ENCODE peak calls at places on chromosomes 5 and 9, in ten cellular contexts. One of them, this sample, is unnamed.

GRCh38 chr5:90144625-90145327 is 264.8 kb downstream of the CETN3 start:
- DNase-seq in heart left ventricle: no peak
- DNase-seq in stomach: no peak
- DNase-seq in uterus: no peak
- DNase-seq in tibial nerve: no peak
- DNase-seq in esophagus squamous epithelium: no peak
- DNase-seq in ovary: no peak
- DNase-seq in spleen: no peak
- DNase-seq in GM12891: no peak
- DNase-seq in suprapubic skin: no peak
- DNase-seq in this sample: no peak

GRCh38 chr9:115615821-115616665 is 498.1 kb upstream of the TNC start:
- DNase-seq in heart left ventricle: no peak
- DNase-seq in stomach: no peak
- DNase-seq in uterus: no peak
- DNase-seq in tibial nerve: no peak
- DNase-seq in esophagus squamous epithelium: no peak
- DNase-seq in ovary: no peak
- DNase-seq in spleen: no peak
- DNase-seq in GM12891: no peak
- DNase-seq in suprapubic skin: no peak
- DNase-seq in this sample: peak

GRCh38 chr5:160938532-160938931 is 86.5 kb upstream of the ATP10B start:
- DNase-seq in heart left ventricle: peak
- DNase-seq in stomach: peak
- DNase-seq in uterus: no peak
- DNase-seq in tibial nerve: no peak
- DNase-seq in esophagus squamous epithelium: no peak
- DNase-seq in ovary: no peak
- DNase-seq in spleen: no peak
- DNase-seq in GM12891: no peak
- DNase-seq in suprapubic skin: no peak
- DNase-seq in this sample: no peak

GRCh38 chr5:135434591-135435466 is 12.3 kb downstream of the DCANP1 start:
- DNase-seq in heart left ventricle: no peak
- DNase-seq in stomach: no peak
- DNase-seq in uterus: no peak
- DNase-seq in tibial nerve: no peak
- DNase-seq in esophagus squamous epithelium: no peak
- DNase-seq in ovary: no peak
- DNase-seq in spleen: no peak
- DNase-seq in GM12891: no peak
- DNase-seq in suprapubic skin: no peak
- DNase-seq in this sample: no peak

GRCh38 chr5:90793183-90793582 is 234.6 kb downstream of the ADGRV1 start:
- DNase-seq in heart left ventricle: no peak
- DNase-seq in stomach: no peak
- DNase-seq in uterus: no peak
- DNase-seq in tibial nerve: no peak
- DNase-seq in esophagus squamous epithelium: no peak
- DNase-seq in ovary: no peak
- DNase-seq in spleen: no peak
- DNase-seq in GM12891: no peak
- DNase-seq in suprapubic skin: no peak
- DNase-seq in this sample: no peak

GRCh38 chr9:111039203-111039907 is 1.1 kb upstream of the LPAR1 start:
- DNase-seq in heart left ventricle: no peak
- DNase-seq in stomach: peak
- DNase-seq in uterus: peak
- DNase-seq in tibial nerve: no peak
- DNase-seq in esophagus squamous epithelium: no peak
- DNase-seq in ovary: no peak
- DNase-seq in spleen: peak
- DNase-seq in GM12891: no peak
- DNase-seq in suprapubic skin: no peak
- DNase-seq in this sample: no peak

GRCh38 chr5:139068494-139069152 is 129.5 kb downstream of the SIL1 start:
- DNase-seq in heart left ventricle: no peak
- DNase-seq in stomach: no peak
- DNase-seq in uterus: no peak
- DNase-seq in tibial nerve: no peak
- DNase-seq in esophagus squamous epithelium: no peak
- DNase-seq in ovary: no peak
- DNase-seq in spleen: no peak
- DNase-seq in GM12891: no peak
- DNase-seq in suprapubic skin: no peak
- DNase-seq in this sample: no peak

GRCh38 chr9:127084071-127085039 is 38.1 kb downstream of the ANGPTL2 start:
- DNase-seq in heart left ventricle: no peak
- DNase-seq in stomach: no peak
- DNase-seq in uterus: no peak
- DNase-seq in tibial nerve: no peak
- DNase-seq in esophagus squamous epithelium: no peak
- DNase-seq in ovary: no peak
- DNase-seq in spleen: no peak
- DNase-seq in GM12891: no peak
- DNase-seq in suprapubic skin: no peak
- DNase-seq in this sample: no peak

GRCh38 chr5:131164931-131165727 is at the start of gene HINT1:
- DNase-seq in heart left ventricle: peak
- DNase-seq in stomach: peak
- DNase-seq in uterus: peak
- DNase-seq in tibial nerve: peak
- DNase-seq in esophagus squamous epithelium: peak
- DNase-seq in ovary: peak
- DNase-seq in spleen: peak
- DNase-seq in GM12891: peak
- DNase-seq in suprapubic skin: peak
- DNase-seq in this sample: peak

GRCh38 chr5:131171276-131171815 is 602 bp downstream of the LYRM7 start:
- DNase-seq in heart left ventricle: no peak
- DNase-seq in stomach: no peak
- DNase-seq in uterus: no peak
- DNase-seq in tibial nerve: no peak
- DNase-seq in esophagus squamous epithelium: no peak
- DNase-seq in ovary: no peak
- DNase-seq in spleen: no peak
- DNase-seq in GM12891: no peak
- DNase-seq in suprapubic skin: no peak
- DNase-seq in this sample: no peak

GRCh38 chr5:131167615-131168014 is 2.6 kb upstream of the HINT1 start:
- DNase-seq in heart left ventricle: no peak
- DNase-seq in stomach: no peak
- DNase-seq in uterus: no peak
- DNase-seq in tibial nerve: no peak
- DNase-seq in esophagus squamous epithelium: no peak
- DNase-seq in ovary: no peak
- DNase-seq in spleen: no peak
- DNase-seq in GM12891: no peak
- DNase-seq in suprapubic skin: no peak
- DNase-seq in this sample: no peak

GRCh38 chr5:131169810-131170539 is 769 bp upstream of the LYRM7 start:
- DNase-seq in heart left ventricle: no peak
- DNase-seq in stomach: no peak
- DNase-seq in uterus: no peak
- DNase-seq in tibial nerve: no peak
- DNase-seq in esophagus squamous epithelium: no peak
- DNase-seq in ovary: no peak
- DNase-seq in spleen: no peak
- DNase-seq in GM12891: no peak
- DNase-seq in suprapubic skin: no peak
- DNase-seq in this sample: no peak

DNA sequence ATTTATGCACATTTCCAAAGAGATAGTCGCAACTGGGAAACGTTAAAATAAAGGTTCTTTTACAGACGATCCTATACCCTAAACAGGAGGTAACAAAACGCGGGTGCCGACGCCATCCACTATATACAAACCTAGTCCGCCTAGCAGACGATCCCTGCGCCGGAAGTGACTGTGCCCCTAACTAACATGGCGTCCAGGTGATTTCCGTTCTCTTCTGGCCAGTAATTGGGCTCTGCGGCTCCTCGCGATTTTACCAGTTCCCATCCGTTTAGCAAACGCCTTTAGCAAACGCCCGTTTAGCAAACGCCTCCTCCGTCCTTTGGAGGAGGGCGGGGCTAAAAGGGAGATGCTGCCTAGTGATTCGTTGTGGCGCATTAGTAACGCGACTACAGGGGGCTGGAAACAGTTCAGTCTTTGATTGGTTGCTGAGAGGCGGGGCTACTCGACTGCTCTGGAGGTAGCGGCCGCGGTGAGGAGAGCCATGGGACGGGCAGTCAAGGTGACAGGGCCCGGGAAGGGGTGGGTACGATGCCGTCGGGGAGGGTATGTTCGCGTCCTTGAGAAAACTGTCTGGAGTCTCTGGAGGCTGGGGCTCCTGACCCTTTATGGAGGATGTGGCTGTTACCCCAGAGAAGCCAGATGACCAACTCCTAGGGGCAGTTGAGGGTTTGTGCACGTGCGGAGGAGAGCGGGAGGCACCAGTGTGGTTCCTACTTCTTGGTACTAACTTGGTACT is at the start of gene LYRM7:
- DNase-seq in heart left ventricle: peak
- DNase-seq in stomach: peak
- DNase-seq in uterus: peak
- DNase-seq in tibial nerve: peak
- DNase-seq in esophagus squamous epithelium: peak
- DNase-seq in ovary: peak
- DNase-seq in spleen: peak
- DNase-seq in GM12891: peak
- DNase-seq in suprapubic skin: peak
- DNase-seq in this sample: peak
- TF ChIP-seq POLR2A in heart left ventricle: peak
- TF ChIP-seq POLR2A in stomach: no peak
- TF ChIP-seq POLR2A in uterus: peak
- TF ChIP-seq POLR2A in tibial nerve: peak
- TF ChIP-seq POLR2A in esophagus squamous epithelium: peak
- TF ChIP-seq POLR2A in ovary: peak
- TF ChIP-seq POLR2A in spleen: peak
- TF ChIP-seq POLR2A in GM12891: peak
- TF ChIP-seq POLR2A in suprapubic skin: peak
- TF ChIP-seq POLR2A in this sample: peak

DNA sequence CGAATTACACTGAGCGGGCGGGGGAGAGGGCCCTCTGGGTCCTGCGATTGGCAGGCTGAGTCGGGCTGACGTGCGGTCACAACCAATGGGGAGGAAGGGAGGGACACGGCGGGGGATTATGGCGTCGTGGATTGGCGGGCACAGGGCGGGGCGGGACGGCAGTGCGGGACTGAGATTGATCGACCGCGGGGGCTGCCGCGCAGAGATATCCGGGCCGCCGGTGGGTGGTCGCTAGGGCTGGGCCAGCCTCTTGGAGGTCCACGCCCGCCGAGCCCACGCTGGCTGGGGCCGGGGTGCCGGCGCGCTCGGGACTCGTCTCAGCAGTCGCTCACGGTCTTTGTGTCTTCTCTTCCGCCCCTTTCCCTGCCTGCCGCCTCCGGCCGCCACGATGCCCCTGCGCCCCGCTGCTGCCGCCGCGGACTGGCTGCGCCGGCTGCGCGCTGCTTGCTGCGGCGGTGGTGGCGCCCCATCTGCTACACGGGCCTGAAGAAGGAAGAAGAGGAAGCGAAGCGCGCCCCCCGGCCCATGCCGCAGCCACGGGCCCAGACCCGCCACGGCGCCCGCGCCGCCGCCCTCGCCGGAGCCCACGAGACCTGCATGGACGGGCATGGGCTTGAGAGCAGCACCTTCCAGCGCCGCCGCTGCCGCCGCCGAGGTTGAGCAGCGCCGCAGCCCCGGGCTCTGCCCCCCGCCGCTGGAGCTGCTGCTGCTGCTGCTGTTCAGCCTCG is at the start of gene RGMB:
- DNase-seq in heart left ventricle: peak
- DNase-seq in stomach: peak
- DNase-seq in uterus: peak
- DNase-seq in tibial nerve: peak
- DNase-seq in esophagus squamous epithelium: peak
- DNase-seq in ovary: peak
- DNase-seq in spleen: peak
- DNase-seq in GM12891: peak
- DNase-seq in suprapubic skin: peak
- DNase-seq in this sample: peak
- TF ChIP-seq POLR2A in heart left ventricle: peak
- TF ChIP-seq POLR2A in stomach: no peak
- TF ChIP-seq POLR2A in uterus: peak
- TF ChIP-seq POLR2A in tibial nerve: peak
- TF ChIP-seq POLR2A in esophagus squamous epithelium: peak
- TF ChIP-seq POLR2A in ovary: peak
- TF ChIP-seq POLR2A in spleen: peak
- TF ChIP-seq POLR2A in GM12891: no peak
- TF ChIP-seq POLR2A in suprapubic skin: peak
- TF ChIP-seq POLR2A in this sample: peak

DNA sequence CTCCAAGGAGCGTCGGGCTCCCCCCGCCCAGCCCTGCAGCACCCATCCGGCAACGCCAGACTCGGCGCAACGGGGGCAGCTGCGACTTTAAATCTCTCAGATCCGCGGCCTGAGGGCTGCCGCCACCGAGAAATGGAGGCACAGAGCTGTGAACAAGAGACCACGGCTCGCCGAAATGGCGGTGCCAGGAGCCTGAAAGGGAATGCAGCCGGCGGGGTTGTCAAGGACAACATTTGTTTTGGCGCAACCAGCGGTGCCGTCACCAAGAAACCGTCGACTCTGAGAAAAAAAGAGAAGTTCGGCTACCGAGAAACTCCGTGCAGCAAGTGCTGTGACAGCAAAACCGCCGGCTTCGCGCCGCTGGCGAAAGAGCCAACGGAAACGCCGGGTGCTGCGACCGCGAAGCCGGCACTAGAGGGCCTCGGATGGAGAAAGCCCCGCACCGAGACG is 2.1 kb upstream of the ANXA2R start:
- DNase-seq in heart left ventricle: peak
- DNase-seq in stomach: peak
- DNase-seq in uterus: peak
- DNase-seq in tibial nerve: peak
- DNase-seq in esophagus squamous epithelium: no peak
- DNase-seq in ovary: peak
- DNase-seq in spleen: peak
- DNase-seq in GM12891: no peak
- DNase-seq in suprapubic skin: peak
- DNase-seq in this sample: no peak
- TF ChIP-seq POLR2A in heart left ventricle: no peak
- TF ChIP-seq POLR2A in stomach: no peak
- TF ChIP-seq POLR2A in uterus: no peak
- TF ChIP-seq POLR2A in tibial nerve: no peak
- TF ChIP-seq POLR2A in esophagus squamous epithelium: no peak
- TF ChIP-seq POLR2A in ovary: no peak
- TF ChIP-seq POLR2A in spleen: peak
- TF ChIP-seq POLR2A in GM12891: peak
- TF ChIP-seq POLR2A in suprapubic skin: peak
- TF ChIP-seq POLR2A in this sample: no peak

DNA sequence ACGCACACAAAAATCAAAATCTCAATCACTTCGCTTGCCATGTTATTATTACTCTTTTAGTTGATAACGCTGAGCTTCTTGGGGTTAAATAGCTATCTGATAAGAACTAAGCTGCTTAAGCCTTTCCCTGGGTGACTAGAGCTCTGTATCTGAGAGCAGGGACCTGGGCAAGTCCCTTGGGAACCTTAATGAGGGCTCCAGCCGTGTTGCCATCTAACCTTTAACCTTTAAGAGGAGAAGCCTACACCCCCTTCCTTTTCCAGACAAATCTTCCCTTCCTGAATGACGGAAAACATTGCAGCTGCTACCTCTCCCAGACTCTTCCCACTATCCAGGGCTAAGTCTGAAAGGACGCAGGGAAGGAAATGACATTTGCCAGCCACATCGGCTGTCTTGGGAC is 216.5 kb upstream of the RAI14 start:
- DNase-seq in heart left ventricle: no peak
- DNase-seq in stomach: no peak
- DNase-seq in uterus: no peak
- DNase-seq in tibial nerve: no peak
- DNase-seq in esophagus squamous epithelium: no peak
- DNase-seq in ovary: no peak
- DNase-seq in spleen: no peak
- DNase-seq in GM12891: no peak
- DNase-seq in suprapubic skin: no peak
- DNase-seq in this sample: no peak
- TF ChIP-seq POLR2A in heart left ventricle: no peak
- TF ChIP-seq POLR2A in stomach: no peak
- TF ChIP-seq POLR2A in uterus: no peak
- TF ChIP-seq POLR2A in tibial nerve: no peak
- TF ChIP-seq POLR2A in esophagus squamous epithelium: no peak
- TF ChIP-seq POLR2A in ovary: no peak
- TF ChIP-seq POLR2A in spleen: no peak
- TF ChIP-seq POLR2A in GM12891: no peak
- TF ChIP-seq POLR2A in suprapubic skin: no peak
- TF ChIP-seq POLR2A in this sample: no peak